ENCODE peak calls at places on chromosome 18, in six cellular contexts. G is fibroblast of the aortic adventitia, P is BE2C, T is HL-60, J is upper lobe of right lung, A is right lobe of liver. R is an unnamed sample.

GRCh38 chr18:77339093-77339492 is 89.4 kb downstream of the GALR1 start:
- DNase-seq in P (no peak), T (no peak), A (no peak), J (no peak), G (no peak), R (no peak)

GRCh38 chr18:47383729-47384128 is 132.3 kb upstream of the SKOR2 start:
- DNase-seq in T (no peak), A (no peak), J (no peak), P (no peak), G (no peak), R (no peak)

GRCh38 chr18:75588412-75588811 is 160.9 kb upstream of the SMIM21 start:
- DNase-seq in P (no peak), A (no peak), G (no peak), J (no peak), T (no peak), R (no peak)

GRCh38 chr18:58103339-58103930 is 59.4 kb downstream of the NEDD4L start:
- DNase-seq in J (no peak), G (peak), A (no peak), P (no peak), T (no peak), R (no peak)

GRCh38 chr18:61635901-61636528 is 256.8 kb downstream of the RNF152 start:
- DNase-seq in G (peak), P (peak), J (peak), T (peak), A (peak), R (no peak)

GRCh38 chr18:42348722-42349121 is 393.7 kb downstream of the PIK3C3 start:
- DNase-seq in J (no peak), T (no peak), P (no peak), A (peak), G (no peak), R (no peak)

GRCh38 chr18:21404426-21404825 is 162.4 kb downstream of the GREB1L start:
- DNase-seq in J (no peak), P (no peak), T (no peak), G (no peak), A (no peak), R (no peak)

GRCh38 chr18:53551868-53552426 is 672.5 kb downstream of the MBD2 start:
- DNase-seq in P (peak), T (no peak), J (no peak), A (no peak), G (no peak), R (no peak)

GRCh38 chr18:47997338-47997780 is 66.9 kb upstream of the SMAD2 start:
- DNase-seq in A (no peak), J (no peak), P (peak), G (no peak), T (no peak), R (no peak)

GRCh38 chr18:62637807-62638687 is 77.3 kb upstream of the PHLPP1 start:
- DNase-seq in J (no peak), T (peak), A (no peak), P (peak), G (no peak), R (no peak)

GRCh38 chr18:35856178-35856577 is 116.3 kb upstream of the RMP24 start:
- DNase-seq in G (no peak), A (no peak), J (no peak), P (no peak), T (no peak), R (no peak)

GRCh38 chr18:46428368-46428767 is 228.7 kb downstream of the LOXHD1 start:
- DNase-seq in A (no peak), G (no peak), J (no peak), T (no peak), P (no peak), R (no peak)

GRCh38 chr18:52670903-52671302 is 330.9 kb downstream of the DCC start:
- DNase-seq in T (no peak), A (no peak), J (no peak), G (peak), P (no peak), R (no peak)

GRCh38 chr18:12534820-12535219 is 123.1 kb downstream of the SPIRE1 start:
- DNase-seq in T (no peak), P (no peak), A (no peak), G (no peak), J (no peak), R (no peak)

GRCh38 chr18:43587538-43588153 is 310.4 kb upstream of the SYT4 start:
- DNase-seq in J (no peak), T (no peak), A (no peak), G (peak), P (no peak), R (no peak)

GRCh38 chr18:24514439-24514838 is 54.0 kb downstream of the HRH4 start:
- DNase-seq in G (peak), P (peak), A (no peak), J (no peak), T (peak), R (no peak)

GRCh38 chr18:79260510-79260909 is 135.2 kb upstream of the NFATC1 start:
- DNase-seq in J (no peak), T (no peak), P (no peak), A (no peak), G (no peak), R (no peak)

GRCh38 chr18:63829886-63830285 is 54.7 kb downstream of the SERPINB7 start:
- DNase-seq in P (no peak), A (no peak), T (no peak), J (no peak), G (no peak), R (no peak)

GRCh38 chr18:65175681-65176080 is 575.1 kb upstream of the CDH7 start:
- DNase-seq in J (no peak), T (no peak), A (no peak), P (no peak), G (no peak), R (no peak)

GRCh38 chr18:50644807-50645206 is 84.9 kb downstream of the MAPK4 start:
- DNase-seq in P (peak), A (no peak), T (no peak), G (no peak), J (no peak), R (no peak)

GRCh38 chr18:79872423-79872822 is 74.7 kb downstream of the KCNG2 start:
- DNase-seq in T (no peak), P (no peak), J (peak), G (no peak), A (no peak), R (no peak)

GRCh38 chr18:48570313-48570712 is 31.5 kb downstream of the CTIF start:
- DNase-seq in G (no peak), T (no peak), P (no peak), A (peak), J (no peak), R (no peak)

GRCh38 chr18:7822435-7823425 is 255.6 kb downstream of the PTPRM start:
- DNase-seq in P (no peak), J (no peak), G (peak), T (no peak), A (no peak), R (no peak)

GRCh38 chr18:12056034-12056883 is 37.4 kb upstream of the ANKRD62 start:
- DNase-seq in A (no peak), G (no peak), J (no peak), T (no peak), P (no peak), R (no peak)

GRCh38 chr18:65906621-65907034 is 155.8 kb downstream of the CDH7 start:
- DNase-seq in G (no peak), A (no peak), T (no peak), P (no peak), J (no peak), R (no peak)

GRCh38 chr18:11850821-11851155 is 425 bp upstream of the CHMP1B start:
- DNase-seq in J (no peak), T (peak), A (no peak), P (no peak), G (no peak), R (no peak)

GRCh38 chr18:79715280-79715679 is 35.7 kb downstream of the CTDP1 start:
- DNase-seq in T (no peak), J (no peak), G (no peak), A (no peak), P (no peak), R (no peak)

GRCh38 chr18:14746897-14747296 is 1.1 kb upstream of the ANKRD30B start:
- DNase-seq in G (no peak), T (no peak), A (no peak), P (no peak), J (no peak), R (no peak)

GRCh38 chr18:76859474-76860339 is 37.4 kb downstream of the ZNF236 start:
- DNase-seq in T (no peak), J (no peak), P (no peak), A (no peak), G (no peak), R (no peak)

GRCh38 chr18:67410075-67410474 is 106.4 kb downstream of the DSEL start:
- DNase-seq in T (no peak), P (no peak), A (no peak), G (no peak), J (no peak), R (no peak)

GRCh38 chr18:10465157-10465990 is 10.9 kb downstream of the APCDD1 start:
- DNase-seq in A (no peak), J (no peak), P (no peak), G (no peak), T (no peak), R (no peak)

GRCh38 chr18:1006309-1006708 is 101.6 kb downstream of the ADCYAP1 start:
- DNase-seq in T (no peak), A (no peak), J (no peak), P (no peak), G (no peak), R (no peak)

GRCh38 chr18:1002653-1003178 is 98.0 kb downstream of the ADCYAP1 start:
- DNase-seq in J (no peak), T (no peak), P (no peak), G (peak), A (no peak), R (no peak)

GRCh38 chr18:1006965-1007364 is 102.3 kb downstream of the ADCYAP1 start:
- DNase-seq in T (no peak), P (no peak), J (no peak), A (no peak), G (no peak), R (no peak)

GRCh38 chr18:998976-999375 is 94.3 kb downstream of the ADCYAP1 start:
- DNase-seq in G (no peak), J (no peak), P (no peak), T (no peak), A (no peak), R (no peak)

DNA sequence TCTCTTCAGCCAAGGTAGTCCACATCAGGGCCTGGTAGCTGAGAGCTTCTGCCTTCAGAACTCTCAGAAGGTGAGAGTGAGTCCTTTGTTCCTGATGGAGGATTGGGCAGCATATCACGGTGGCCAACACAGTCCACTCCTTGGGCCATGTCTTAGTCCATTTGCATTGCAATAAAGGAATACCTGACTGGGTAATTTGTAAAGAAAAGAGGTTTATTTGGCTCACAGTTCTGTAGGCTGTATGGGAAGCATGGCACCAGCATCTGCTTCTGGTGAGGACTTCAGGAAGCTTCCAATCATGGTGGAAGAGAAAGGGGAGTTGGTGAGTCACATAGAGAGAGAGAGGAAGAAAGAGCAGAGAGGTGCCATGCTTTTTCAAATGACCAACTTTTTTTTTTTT is 98.8 kb downstream of the ADCYAP1 start:
- DNase-seq in P (no peak), J (no peak), A (no peak), T (no peak), G (no peak), R (no peak)
- TF ChIP-seq CTCF in P (no peak), J (no peak), A (no peak), T (no peak), G (no peak), R (no peak)

GRCh38 chr18:23501626-23502025 is 1.7 kb upstream of the RMC1 start:
- DNase-seq in G (no peak), A (no peak), T (no peak), J (no peak), P (no peak), R (no peak)

GRCh38 chr18:23503967-23504352 is 649 bp downstream of the RMC1 start:
- DNase-seq in J (no peak), P (no peak), G (no peak), A (no peak), T (no peak), R (no peak)

GRCh38 chr18:23504720-23505119 is 1.4 kb downstream of the RMC1 start:
- DNase-seq in J (no peak), T (no peak), G (no peak), A (no peak), P (no peak), R (no peak)

GRCh38 chr18:23502516-23503037 is 734 bp upstream of the RMC1 start:
- DNase-seq in P (no peak), G (no peak), A (no peak), J (no peak), T (no peak), R (no peak)

DNA sequence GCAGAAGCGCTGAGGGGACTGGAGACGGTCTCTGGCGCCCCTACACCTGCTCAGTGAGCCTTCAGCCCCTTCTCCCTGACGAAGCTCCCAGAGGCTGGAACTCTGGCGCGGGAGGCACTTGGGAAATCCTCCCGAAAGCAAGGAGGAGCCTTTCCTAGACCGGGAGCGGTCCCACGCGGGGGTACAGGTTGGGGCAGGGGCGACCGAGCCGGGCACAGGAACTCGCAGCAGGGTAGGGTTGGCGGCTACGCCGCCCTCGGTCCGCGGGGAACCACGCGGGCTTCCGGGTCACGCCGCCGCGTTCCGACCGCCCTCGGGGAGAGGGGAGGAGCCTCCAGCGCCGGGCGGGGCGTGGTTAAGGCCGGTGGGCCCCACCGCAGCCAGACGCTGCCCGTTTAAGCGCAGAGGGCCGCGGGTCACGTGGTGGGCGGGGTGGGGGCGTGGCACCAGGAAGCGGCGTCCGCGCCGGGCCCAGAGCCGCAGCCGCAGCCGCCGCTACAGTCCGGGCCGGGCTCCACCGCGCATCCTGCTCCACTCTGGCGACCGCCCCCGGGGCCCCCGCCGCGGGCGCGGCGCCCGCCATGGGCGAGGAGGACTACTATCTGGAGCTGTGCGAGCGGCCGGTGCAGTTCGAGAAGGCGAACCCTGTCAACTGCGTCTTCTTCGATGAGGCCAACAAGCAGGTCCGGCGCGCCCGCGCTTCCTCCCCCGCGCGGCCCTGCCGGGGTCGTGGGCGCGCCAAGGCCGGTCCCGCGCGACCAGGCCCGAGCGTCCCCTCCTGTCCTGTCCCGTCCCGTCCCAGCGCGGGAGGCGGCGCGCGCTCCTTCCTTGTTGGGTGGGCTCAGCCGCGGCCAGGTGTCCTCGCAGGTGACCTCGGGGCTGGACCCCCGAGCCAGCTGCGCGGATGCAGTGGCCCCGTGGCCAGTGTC is at the start of gene RMC1:
- DNase-seq in P (peak), A (peak), T (peak), G (peak), J (peak), R (peak)
- TF ChIP-seq CTCF in P (no peak), A (no peak), T (no peak), G (peak), J (no peak), R (peak)

GRCh38 chr18:2824865-2825264 is 21.9 kb upstream of the EMILIN2 start:
- DNase-seq in P (no peak), T (no peak), J (no peak), A (no peak), G (no peak), R (no peak)
- TF ChIP-seq CTCF in P (no peak), T (no peak), J (no peak), A (no peak), G (no peak), R (no peak)

GRCh38 chr18:31685097-31686082 is 1.0 kb upstream of the B4GALT6 start:
- DNase-seq in G (peak), P (peak), J (peak), A (peak), T (peak), R (no peak)
- TF ChIP-seq CTCF in G (no peak), P (peak), J (peak), A (peak), T (peak), R (peak)

GRCh38 chr18:69631281-69631680 is 230.6 kb downstream of the DOK6 start:
- DNase-seq in A (no peak), J (no peak), T (no peak), G (peak), P (peak), R (no peak)

GRCh38 chr18:69638056-69638455 is 237.4 kb downstream of the DOK6 start:
- DNase-seq in P (no peak), J (no peak), G (no peak), A (no peak), T (no peak), R (no peak)

GRCh38 chr18:69635482-69635881 is 234.8 kb downstream of the DOK6 start:
- DNase-seq in T (no peak), J (no peak), G (no peak), P (no peak), A (no peak), R (no peak)

GRCh38 chr18:69636529-69637301 is 236.0 kb downstream of the DOK6 start:
- DNase-seq in A (no peak), G (no peak), J (no peak), T (no peak), P (peak), R (no peak)
- TF ChIP-seq CTCF in A (peak), G (peak), J (peak), T (no peak), P (peak), R (peak)

GRCh38 chr18:45282101-45282812 is 333.0 kb upstream of the SLC14A2 start:
- DNase-seq in T (no peak), A (no peak), G (no peak), P (no peak), J (no peak), R (no peak)
- TF ChIP-seq CTCF in T (no peak), A (peak), G (no peak), P (no peak), J (no peak), R (no peak)

GRCh38 chr18:74152906-74153305 is 4.6 kb downstream of the TIMM21 start:
- DNase-seq in T (no peak), A (no peak), P (no peak), G (no peak), J (no peak), R (no peak)
- TF ChIP-seq CTCF in T (peak), A (no peak), P (no peak), G (no peak), J (no peak), R (no peak)

R was measured in chondrocyte.